ENCODE peak calls at places on chromosomes 12 and 14, in seven cellular contexts. One of them, this sample, is unnamed.

GRCh38 chr14:71720978-71721624 is 211.1 kb upstream of the RGS6 start:
- DNase-seq in neuronal stem cell: peak
- DNase-seq in mesothelial cell of epicardium: no peak
- DNase-seq in dorsolateral prefrontal cortex: no peak
- DNase-seq in lower lobe of right lung: no peak
- DNase-seq in Kasumi-1: peak
- DNase-seq in NCI-H774: no peak
- DNase-seq in this sample: no peak

GRCh38 chr12:51926064-51926632 is 18.8 kb downstream of the ACVRL1 start:
- DNase-seq in neuronal stem cell: no peak
- DNase-seq in mesothelial cell of epicardium: no peak
- DNase-seq in dorsolateral prefrontal cortex: no peak
- DNase-seq in lower lobe of right lung: no peak
- DNase-seq in Kasumi-1: no peak
- DNase-seq in NCI-H774: no peak
- DNase-seq in this sample: no peak

GRCh38 chr12:103401421-103401820 is 94.3 kb downstream of the C12orf42 start:
- DNase-seq in neuronal stem cell: no peak
- DNase-seq in mesothelial cell of epicardium: no peak
- DNase-seq in dorsolateral prefrontal cortex: no peak
- DNase-seq in lower lobe of right lung: no peak
- DNase-seq in Kasumi-1: no peak
- DNase-seq in NCI-H774: no peak
- DNase-seq in this sample: no peak

GRCh38 chr14:29798776-29799175 is 128.9 kb downstream of the PRKD1 start:
- DNase-seq in neuronal stem cell: no peak
- DNase-seq in mesothelial cell of epicardium: no peak
- DNase-seq in dorsolateral prefrontal cortex: no peak
- DNase-seq in lower lobe of right lung: no peak
- DNase-seq in Kasumi-1: no peak
- DNase-seq in NCI-H774: no peak
- DNase-seq in this sample: no peak

GRCh38 chr12:123034865-123035264 is 54.4 kb downstream of the ARL6IP4 start:
- DNase-seq in neuronal stem cell: no peak
- DNase-seq in mesothelial cell of epicardium: no peak
- DNase-seq in dorsolateral prefrontal cortex: no peak
- DNase-seq in lower lobe of right lung: no peak
- DNase-seq in Kasumi-1: peak
- DNase-seq in NCI-H774: no peak
- DNase-seq in this sample: no peak

GRCh38 chr14:24436355-24437019 is 6.1 kb downstream of the SDR39U1 start:
- DNase-seq in neuronal stem cell: peak
- DNase-seq in mesothelial cell of epicardium: no peak
- DNase-seq in dorsolateral prefrontal cortex: peak
- DNase-seq in lower lobe of right lung: no peak
- DNase-seq in Kasumi-1: peak
- DNase-seq in NCI-H774: peak
- DNase-seq in this sample: no peak

GRCh38 chr12:50666023-50666422 is 97.9 kb upstream of the ATF1 start:
- DNase-seq in neuronal stem cell: no peak
- DNase-seq in mesothelial cell of epicardium: no peak
- DNase-seq in dorsolateral prefrontal cortex: no peak
- DNase-seq in lower lobe of right lung: no peak
- DNase-seq in Kasumi-1: no peak
- DNase-seq in NCI-H774: no peak
- DNase-seq in this sample: no peak

GRCh38 chr14:89214221-89214965 is 202.6 kb downstream of the FOXN3 start:
- DNase-seq in neuronal stem cell: peak
- DNase-seq in mesothelial cell of epicardium: no peak
- DNase-seq in dorsolateral prefrontal cortex: peak
- DNase-seq in lower lobe of right lung: peak
- DNase-seq in Kasumi-1: no peak
- DNase-seq in NCI-H774: peak
- DNase-seq in this sample: peak

GRCh38 chr14:74843653-74844052 is 32.3 kb downstream of the PROX2 start:
- DNase-seq in neuronal stem cell: no peak
- DNase-seq in mesothelial cell of epicardium: no peak
- DNase-seq in dorsolateral prefrontal cortex: no peak
- DNase-seq in lower lobe of right lung: no peak
- DNase-seq in Kasumi-1: no peak
- DNase-seq in NCI-H774: no peak
- DNase-seq in this sample: no peak

GRCh38 chr12:51814311-51815088 is 34.0 kb downstream of the FIGNL2 start:
- DNase-seq in neuronal stem cell: peak
- DNase-seq in mesothelial cell of epicardium: peak
- DNase-seq in dorsolateral prefrontal cortex: no peak
- DNase-seq in lower lobe of right lung: peak
- DNase-seq in Kasumi-1: no peak
- DNase-seq in NCI-H774: peak
- DNase-seq in this sample: peak

GRCh38 chr14:92584221-92584620 is 70.6 kb downstream of the RIN3 start:
- DNase-seq in neuronal stem cell: no peak
- DNase-seq in mesothelial cell of epicardium: no peak
- DNase-seq in dorsolateral prefrontal cortex: no peak
- DNase-seq in lower lobe of right lung: no peak
- DNase-seq in Kasumi-1: no peak
- DNase-seq in NCI-H774: no peak
- DNase-seq in this sample: no peak

GRCh38 chr14:21923820-21924219 is 250.2 kb upstream of the OR4E1 start:
- DNase-seq in neuronal stem cell: no peak
- DNase-seq in mesothelial cell of epicardium: no peak
- DNase-seq in dorsolateral prefrontal cortex: no peak
- DNase-seq in lower lobe of right lung: no peak
- DNase-seq in Kasumi-1: peak
- DNase-seq in NCI-H774: no peak
- DNase-seq in this sample: no peak

GRCh38 chr14:24372701-24373416 is 4.9 kb downstream of the NFATC4 start:
- DNase-seq in neuronal stem cell: no peak
- DNase-seq in mesothelial cell of epicardium: no peak
- DNase-seq in dorsolateral prefrontal cortex: no peak
- DNase-seq in lower lobe of right lung: no peak
- DNase-seq in Kasumi-1: no peak
- DNase-seq in NCI-H774: no peak
- DNase-seq in this sample: no peak

GRCh38 chr12:2113080-2113479 is 60.3 kb downstream of the CACNA1C start:
- DNase-seq in neuronal stem cell: no peak
- DNase-seq in mesothelial cell of epicardium: no peak
- DNase-seq in dorsolateral prefrontal cortex: no peak
- DNase-seq in lower lobe of right lung: no peak
- DNase-seq in Kasumi-1: no peak
- DNase-seq in NCI-H774: no peak
- DNase-seq in this sample: peak

GRCh38 chr12:85804663-85805062 is 31.5 kb downstream of the RASSF9 start:
- DNase-seq in neuronal stem cell: no peak
- DNase-seq in mesothelial cell of epicardium: no peak
- DNase-seq in dorsolateral prefrontal cortex: no peak
- DNase-seq in lower lobe of right lung: no peak
- DNase-seq in Kasumi-1: no peak
- DNase-seq in NCI-H774: no peak
- DNase-seq in this sample: no peak

GRCh38 chr12:91109148-91109564 is 2.1 kb downstream of the LUM start:
- DNase-seq in neuronal stem cell: peak
- DNase-seq in mesothelial cell of epicardium: peak
- DNase-seq in dorsolateral prefrontal cortex: no peak
- DNase-seq in lower lobe of right lung: peak
- DNase-seq in Kasumi-1: peak
- DNase-seq in NCI-H774: no peak
- DNase-seq in this sample: peak

This sample was measured in aorta.